ENCODE peak calls at places on chromosome 21, in four cellular contexts. Y, D, J and Z are unnamed samples.

GRCh38 chr21:26115899-26116298 is 54.7 kb downstream of the APP start:
- DNase-seq in D (no peak), J (no peak), Y (no peak), Z (no peak)

GRCh38 chr21:31299291-31300147 is 44.5 kb downstream of the TIAM1 start:
- DNase-seq in J (no peak), D (peak; percentile 51), Y (peak; percentile 5), Z (no peak)

GRCh38 chr21:26047279-26047967 is 123.1 kb downstream of the APP start:
- DNase-seq in Y (no peak), D (no peak), J (no peak), Z (no peak)

GRCh38 chr21:37459575-37459974 is 93.0 kb downstream of the DYRK1A start:
- DNase-seq in D (no peak), J (no peak), Y (no peak), Z (no peak)

GRCh38 chr21:38343691-38344090 is 86.9 kb downstream of the KCNJ15 start:
- DNase-seq in J (no peak), Y (no peak), D (no peak), Z (no peak)

GRCh38 chr21:32844653-32845443 is 73.3 kb upstream of the PAXBP1 start:
- DNase-seq in J (no peak), D (no peak), Y (no peak), Z (no peak)

GRCh38 chr21:45465105-45465504 is 60.1 kb downstream of the COL18A1 start:
- DNase-seq in Y (no peak), D (no peak), J (no peak), Z (no peak)

GRCh38 chr21:38388684-38389676 is 109.3 kb downstream of the ERG start:
- DNase-seq in Y (no peak), D (no peak), J (no peak), Z (no peak)

GRCh38 chr21:36478207-36478701 is 1.7 kb downstream of the CLDN14 start:
- DNase-seq in J (no peak), Y (no peak), D (no peak), Z (no peak)

GRCh38 chr21:21101911-21102310 is 103.7 kb downstream of the NCAM2 start:
- DNase-seq in Y (peak; percentile 3), J (peak; percentile 15), D (no peak), Z (peak; percentile 15)

GRCh38 chr21:33367309-33367973 is 35.8 kb upstream of the IFNGR2 start:
- DNase-seq in D (no peak), J (no peak), Y (no peak), Z (no peak)

GRCh38 chr21:15014220-15014619 is 50.6 kb downstream of the NRIP1 start:
- DNase-seq in Y (no peak), J (no peak), D (no peak), Z (no peak)

GRCh38 chr21:25639167-25639921 is at the start of gene JAM2:
- DNase-seq in J (no peak), Y (no peak), D (no peak), Z (peak; percentile 88)

GRCh38 chr21:38769253-38769780 is 36.4 kb upstream of the ETS2 start:
- DNase-seq in D (no peak), J (no peak), Y (no peak), Z (no peak)

GRCh38 chr21:21238882-21239400 is 240.7 kb downstream of the NCAM2 start:
- DNase-seq in J (no peak), Y (no peak), D (no peak), Z (peak; percentile 5)

GRCh38 chr21:15514073-15514946 is 215.5 kb upstream of the USP25 start:
- DNase-seq in Y (peak; percentile 94), J (no peak), D (peak; percentile 45), Z (no peak)

GRCh38 chr21:16037386-16037785 is 307.6 kb downstream of the USP25 start:
- DNase-seq in Y (no peak), D (no peak), J (no peak), Z (no peak)

GRCh38 chr21:45818276-45818903 is 163.2 kb upstream of the COL6A1 start:
- DNase-seq in J (no peak), D (no peak), Y (no peak), Z (no peak)

GRCh38 chr21:44448651-44449131 is 6.6 kb upstream of the LRRC3 start:
- DNase-seq in Y (peak; percentile 33), J (no peak), D (no peak), Z (no peak)

GRCh38 chr21:27827972-27828371 is 861.1 kb upstream of the ADAMTS5 start:
- DNase-seq in D (no peak), Y (no peak), J (no peak), Z (no peak)

GRCh38 chr21:38952890-38953289 is 147.2 kb downstream of the ETS2 start:
- DNase-seq in Y (no peak), D (no peak), J (no peak), Z (no peak)

GRCh38 chr21:45033791-45034555 is 40.4 kb upstream of the ADARB1 start:
- DNase-seq in D (no peak), J (no peak), Y (no peak), Z (no peak)

GRCh38 chr21:45316871-45317400 is 29.2 kb upstream of the POFUT2 start:
- DNase-seq in J (no peak), Y (no peak), D (no peak), Z (no peak)

GRCh38 chr21:43921979-43922945 is 57.2 kb downstream of the AGPAT3 start:
- DNase-seq in D (peak; percentile 69), J (peak; percentile 89), Y (no peak), Z (no peak)

GRCh38 chr21:45859762-45860357 is 121.7 kb upstream of the COL6A1 start:
- DNase-seq in J (no peak), Y (no peak), D (no peak), Z (no peak)

GRCh38 chr21:38787461-38788274 is 18.1 kb upstream of the ETS2 start:
- DNase-seq in D (no peak), J (peak; percentile 76), Y (peak; percentile 99), Z (no peak)

GRCh38 chr21:14879458-14879857 is 185.3 kb downstream of the NRIP1 start:
- DNase-seq in D (no peak), J (no peak), Y (peak; percentile 43), Z (no peak)

GRCh38 chr21:15852146-15852545 is 122.4 kb downstream of the USP25 start:
- DNase-seq in D (no peak), J (no peak), Y (no peak), Z (no peak)

GRCh38 chr21:28337319-28337718 is 655.4 kb downstream of the LTN1 start:
- DNase-seq in J (no peak), D (no peak), Y (peak; percentile 37), Z (peak; percentile 8)

GRCh38 chr21:46214478-46215340 is 13.9 kb downstream of the LSS start:
- DNase-seq in J (no peak), D (no peak), Y (no peak), Z (no peak)

GRCh38 chr21:17250651-17251294 is 262.1 kb upstream of the CXADR start:
- DNase-seq in J (no peak), D (no peak), Y (no peak), Z (peak; percentile 6)
- TF ChIP-seq FOXM1 in J (no peak), D (no peak), Y (no peak), Z (no peak)

GRCh38 chr21:24280591-24280990 is 1326.7 kb downstream of the MRPL39 start:
- DNase-seq in J (no peak), Y (no peak), D (no peak), Z (no peak)
- H3K27ac ChIP-seq in J (no peak overlapping the region), Y (no peak overlapping the region), D (no peak overlapping the region), Z (no peak overlapping the region)

GRCh38 chr21:41482980-41483379 is 25.0 kb downstream of the TMPRSS2 start:
- DNase-seq in Y (no peak), J (no peak), D (no peak), Z (no peak)

GRCh38 chr21:41481191-41481590 is 26.8 kb downstream of the TMPRSS2 start:
- DNase-seq in D (no peak), Y (no peak), J (no peak), Z (no peak)

GRCh38 chr21:41483973-41484372 is 24.0 kb downstream of the TMPRSS2 start:
- DNase-seq in D (no peak), J (no peak), Y (no peak), Z (no peak)

GRCh38 chr21:41482321-41482720 is 25.6 kb downstream of the TMPRSS2 start:
- DNase-seq in J (no peak), D (no peak), Y (no peak), Z (no peak)

DNA sequence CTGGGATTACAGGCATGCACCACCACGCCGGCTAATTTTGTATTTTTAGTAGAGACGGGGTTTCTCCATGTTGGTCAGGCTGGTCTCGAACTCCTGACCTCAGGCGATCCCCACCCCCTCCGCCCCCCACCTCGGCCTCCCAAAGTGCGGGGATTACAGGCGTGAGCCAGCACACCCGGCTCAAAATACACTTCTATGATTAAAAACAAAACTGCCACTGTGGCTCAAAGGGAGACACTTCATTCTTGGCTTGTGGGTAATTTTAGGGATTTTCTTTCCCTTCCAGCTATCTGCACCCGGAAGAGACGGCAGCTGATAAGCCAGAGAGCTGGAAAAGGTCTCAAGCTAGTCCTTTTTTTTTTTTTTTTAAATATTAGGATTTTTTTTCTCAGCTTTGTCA is 24.5 kb downstream of the TMPRSS2 start:
- DNase-seq in Y (no peak), J (no peak), D (no peak), Z (no peak)
- TF ChIP-seq FOXM1 in Y (no peak), J (no peak), D (no peak), Z (no peak)

DNA sequence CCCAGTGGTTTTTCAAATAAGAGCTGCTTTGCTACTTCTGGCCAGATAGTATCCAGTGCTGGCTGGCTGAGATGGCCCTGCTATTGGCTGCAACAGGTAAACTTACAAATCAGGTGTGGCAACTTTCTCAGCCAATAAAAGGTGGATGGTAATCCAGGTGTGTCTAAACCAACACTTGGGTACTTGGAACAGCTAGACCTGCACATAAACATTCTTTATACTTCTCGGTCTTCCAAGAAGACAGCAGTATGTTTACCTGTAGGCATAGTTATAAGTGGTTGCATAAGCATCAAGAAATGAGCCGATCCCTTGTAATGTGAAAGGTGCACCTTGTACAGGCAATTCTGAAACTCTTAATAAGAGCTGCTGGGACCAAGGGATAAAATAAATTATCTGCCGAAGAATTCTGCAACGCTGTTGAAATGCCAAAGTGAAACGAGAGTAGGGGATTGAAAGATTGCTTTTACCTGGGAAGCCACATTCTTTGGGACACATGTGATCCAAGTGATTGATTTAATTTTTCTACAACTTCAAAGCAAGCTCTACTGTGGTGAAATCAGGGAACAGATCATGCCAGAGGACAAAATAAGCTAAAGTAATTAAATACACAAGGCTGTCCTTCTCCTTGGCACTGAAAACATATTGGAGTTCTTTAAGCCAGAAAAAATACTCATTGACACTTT is at the start of gene CLDN8:
- DNase-seq in D (no peak), J (no peak), Y (no peak), Z (no peak)
- H3K27ac ChIP-seq in D (no peak within 1 kb of the TSS), J (no peak within 1 kb of the TSS), Y (no peak within 1 kb of the TSS), Z (no peak within 1 kb of the TSS)

DNA sequence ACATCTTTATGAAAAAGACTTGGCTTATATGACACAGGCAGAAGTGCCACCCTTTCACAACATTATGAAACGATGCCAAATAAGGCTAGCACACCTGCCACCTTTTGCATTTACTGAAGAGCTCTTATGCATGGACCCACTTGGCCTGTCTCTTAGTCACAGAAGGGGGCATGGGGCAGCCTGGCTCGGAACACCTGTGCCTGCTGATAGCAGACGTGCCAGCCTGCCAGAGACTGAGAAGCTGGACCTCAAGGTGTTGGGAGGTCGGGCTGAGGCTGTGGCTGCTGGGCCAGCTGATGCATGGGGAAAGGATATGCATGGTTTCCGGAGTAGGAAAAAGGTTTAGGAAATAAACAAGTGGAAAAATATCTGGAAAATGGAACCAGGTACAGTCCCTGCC is 21.5 kb downstream of the RCAN1 start:
- DNase-seq in D (no peak), Y (no peak), J (no peak), Z (no peak)
- TF ChIP-seq FOXM1 in D (no peak), Y (no peak), J (no peak), Z (no peak)

GRCh38 chr21:34973685-34974084 is 75.4 kb downstream of the RUNX1 start:
- DNase-seq in Y (no peak), J (no peak), D (no peak), Z (no peak)
- H3K27ac ChIP-seq in Y (no peak overlapping the region), J (no peak overlapping the region), D (no peak overlapping the region), Z (no peak overlapping the region)